ENCODE peak calls at places on chromosomes 7 and 10, in eight cellular contexts. S is astrocyte of the spinal cord, G is BJ, C is lower lobe of right lung, B is AG04450, I is lung, A is dorsolateral prefrontal cortex, V is upper lobe of right lung. X is an unnamed sample.
A peak's percentile ranks its signal among the peaks of the same experiment; 100 is the strongest.

GRCh38 chr7:102875700-102876192 is 37.1 kb upstream of the LRRC17 start:
- DNase-seq in I (no peak), B (peak; percentile 96), A (no peak), C (no peak), G (peak; percentile 96), S (peak; percentile 99), V (no peak), X (no peak)

GRCh38 chr10:115989621-115990020 is 283.4 kb downstream of the GFRA1 start:
- DNase-seq in I (no peak), C (no peak), V (no peak), A (no peak), G (no peak), S (peak; percentile 30), B (no peak), X (no peak)

GRCh38 chr10:125115409-125115808 is 45.0 kb downstream of the CTBP2 start:
- DNase-seq in G (no peak), I (no peak), C (no peak), S (no peak), V (peak; percentile 6), B (no peak), A (no peak), X (no peak)

GRCh38 chr7:11517853-11518252 is 314.1 kb downstream of the THSD7A start:
- DNase-seq in G (no peak), I (no peak), S (no peak), A (no peak), C (no peak), V (no peak), B (no peak), X (no peak)

GRCh38 chr7:142301923-142302550 is 44.2 kb upstream of the PRSS58 start:
- DNase-seq in S (peak; percentile 12), G (no peak), C (no peak), V (no peak), A (no peak), B (no peak), I (no peak), X (no peak)

GRCh38 chr7:16223963-16224707 is 197.2 kb downstream of the CRPPA start:
- DNase-seq in C (no peak), I (no peak), G (no peak), V (no peak), A (no peak), S (no peak), B (no peak), X (no peak)

GRCh38 chr7:158114056-158114850 is 473.4 kb downstream of the PTPRN2 start:
- DNase-seq in V (peak; percentile 36), B (no peak), I (no peak), S (no peak), G (no peak), C (no peak), A (no peak), X (no peak)

GRCh38 chr10:44386546-44387052 is 1.7 kb upstream of the CXCL12 start:
- DNase-seq in A (no peak), S (peak; percentile 52), G (no peak), B (no peak), C (no peak), I (no peak), V (peak; percentile 77), X (peak; percentile 72)

GRCh38 chr10:57218382-57218781 is 857.3 kb upstream of the ZWINT start:
- DNase-seq in S (no peak), G (no peak), B (no peak), A (no peak), I (no peak), C (no peak), V (no peak), X (no peak)

GRCh38 chr7:155467846-155468821 is 10.2 kb downstream of the EN2 start:
- DNase-seq in B (no peak), I (no peak), V (no peak), S (no peak), G (no peak), A (no peak), C (peak; percentile 44), X (no peak)

GRCh38 chr7:155466142-155466813 is 8.3 kb downstream of the EN2 start:
- DNase-seq in B (no peak), G (no peak), A (no peak), I (no peak), C (no peak), V (no peak), S (no peak), X (no peak)

GRCh38 chr7:155465761-155466141 is 7.8 kb downstream of the EN2 start:
- DNase-seq in A (no peak), G (no peak), B (no peak), V (no peak), S (no peak), I (no peak), C (no peak), X (no peak)

GRCh38 chr7:155464948-155465739 is 7.2 kb downstream of the EN2 start:
- DNase-seq in I (no peak), A (no peak), B (no peak), C (no peak), V (no peak), S (no peak), G (no peak), X (no peak)

GRCh38 chr7:155466814-155467675 is 9.1 kb downstream of the EN2 start:
- DNase-seq in V (no peak), C (no peak), A (no peak), I (no peak), G (no peak), S (peak; percentile 26), B (no peak), X (peak; percentile 62)
- TF ChIP-seq CTCF in V (no peak), C (no peak), A (no peak), I (no peak), G (no peak), S (no peak), B (no peak), X (peak; percentile 44)

GRCh38 chr7:143503261-143503660 is 25.6 kb downstream of the TAS2R41 start:
- DNase-seq in V (no peak), B (no peak), G (no peak), S (no peak), I (no peak), C (no peak), A (no peak), X (no peak)

GRCh38 chr7:143504215-143504936 is 26.7 kb downstream of the TAS2R41 start:
- DNase-seq in G (no peak), C (no peak), S (no peak), V (no peak), I (no peak), B (no peak), A (no peak), X (no peak)

GRCh38 chr7:143507094-143507518 is 29.4 kb downstream of the TAS2R41 start:
- DNase-seq in V (no peak), C (no peak), S (no peak), B (no peak), I (no peak), G (no peak), A (no peak), X (no peak)

GRCh38 chr7:143505845-143506244 is 28.2 kb downstream of the TAS2R41 start:
- DNase-seq in B (no peak), G (no peak), V (no peak), I (no peak), C (no peak), S (no peak), A (no peak), X (no peak)

GRCh38 chr7:143504937-143505297 is 27.2 kb downstream of the TAS2R41 start:
- DNase-seq in S (no peak), I (no peak), V (no peak), A (no peak), B (no peak), C (no peak), G (no peak), X (no peak)
- TF ChIP-seq CTCF in S (no peak), I (no peak), V (peak; percentile 31), A (no peak), B (peak; percentile 22), C (peak; percentile 20), G (no peak), X (no peak)

DNA sequence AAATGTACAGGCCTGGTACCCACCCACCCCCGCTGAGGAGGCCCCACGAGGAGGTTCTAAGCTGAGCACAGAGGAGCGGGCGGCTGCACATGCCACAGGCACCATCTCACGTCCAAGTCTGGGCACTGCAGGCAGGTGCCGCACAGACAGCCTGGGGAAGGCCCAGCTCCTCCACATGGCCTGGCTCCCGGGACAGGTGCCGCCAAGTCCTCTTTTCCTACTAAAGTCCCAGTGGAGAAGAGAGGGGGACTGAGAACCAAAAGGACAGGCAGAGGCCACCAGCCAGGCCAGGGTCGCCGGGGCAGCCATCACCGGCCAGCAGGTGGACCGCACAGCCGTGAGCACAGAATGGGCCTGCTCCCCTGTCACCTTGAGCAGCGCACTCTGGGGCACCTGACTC is 91.1 kb downstream of the MAD1L1 start:
- DNase-seq in A (peak; percentile 77), S (no peak), G (no peak), C (no peak), I (no peak), B (no peak), V (no peak), X (no peak)
- TF ChIP-seq CTCF in A (peak; percentile 57), S (no peak), G (peak; percentile 7), C (no peak), I (no peak), B (no peak), V (no peak), X (no peak)

GRCh38 chr10:48509974-48510692 is 94.7 kb downstream of the ARHGAP22 start:
- DNase-seq in G (no peak), C (no peak), B (no peak), I (no peak), S (no peak), V (no peak), A (no peak), X (no peak)
- TF ChIP-seq CTCF in G (peak; percentile 33), C (no peak), B (peak; percentile 35), I (no peak), S (peak; percentile 37), V (peak; percentile 21), A (peak; percentile 37), X (peak; percentile 57)

GRCh38 chr7:50537417-50537816 is 27.8 kb downstream of the DDC start:
- DNase-seq in S (no peak), A (no peak), I (peak; percentile 17), B (no peak), V (no peak), G (no peak), C (no peak), X (no peak)

GRCh38 chr7:50531401-50531906 is 33.8 kb downstream of the DDC start:
- DNase-seq in G (no peak), C (no peak), S (peak; percentile 38), A (peak; percentile 52), I (peak; percentile 37), B (no peak), V (no peak), X (no peak)

GRCh38 chr7:50533849-50534248 is 31.4 kb downstream of the DDC start:
- DNase-seq in C (no peak), I (peak; percentile 14), B (no peak), G (no peak), S (no peak), A (no peak), V (no peak), X (no peak)

GRCh38 chr7:50531928-50532327 is 33.3 kb downstream of the DDC start:
- DNase-seq in S (peak; percentile 33), B (no peak), V (no peak), A (no peak), C (no peak), G (no peak), I (peak; percentile 19), X (no peak)

GRCh38 chr7:50534690-50535290 is 30.4 kb downstream of the DDC start:
- DNase-seq in I (peak; percentile 28), G (peak; percentile 92), S (peak; percentile 98), B (peak; percentile 98), V (no peak), C (no peak), A (no peak), X (no peak)
- TF ChIP-seq CTCF in I (no peak), G (peak; percentile 30), S (no peak), B (peak; percentile 7), V (no peak), C (no peak), A (no peak), X (no peak)